ENCODE peak calls at places on chromosomes 3 and 15, in eight cellular contexts. One of them, this sample, is unnamed.

GRCh38 chr3:55330355-55330754 is 156.8 kb downstream of the WNT5A start:
- DNase-seq in iPS DF 6.9: no peak
- DNase-seq in upper lobe of left lung: no peak
- DNase-seq in upper lobe of right lung: no peak
- DNase-seq in uterus: peak; percentile 58
- DNase-seq in trophoblast cell: peak; percentile 90
- DNase-seq in AG04450: peak; percentile 85
- DNase-seq in heart right ventricle: no peak
- DNase-seq in this sample: no peak

GRCh38 chr15:81336568-81336967 is 12.6 kb upstream of the STARD5 start:
- DNase-seq in iPS DF 6.9: no peak
- DNase-seq in upper lobe of left lung: no peak
- DNase-seq in upper lobe of right lung: no peak
- DNase-seq in uterus: no peak
- DNase-seq in trophoblast cell: peak; percentile 76
- DNase-seq in AG04450: no peak
- DNase-seq in heart right ventricle: no peak
- DNase-seq in this sample: no peak

GRCh38 chr3:46699846-46700523 is 1.2 kb upstream of the TMIE start:
- DNase-seq in iPS DF 6.9: no peak
- DNase-seq in upper lobe of left lung: no peak
- DNase-seq in upper lobe of right lung: peak; percentile 82
- DNase-seq in uterus: no peak
- DNase-seq in trophoblast cell: peak; percentile 26
- DNase-seq in AG04450: no peak
- DNase-seq in heart right ventricle: peak; percentile 48
- DNase-seq in this sample: no peak

GRCh38 chr15:29398907-29399306 is 129.3 kb upstream of the NSMCE3 start:
- DNase-seq in iPS DF 6.9: no peak
- DNase-seq in upper lobe of left lung: no peak
- DNase-seq in upper lobe of right lung: no peak
- DNase-seq in uterus: no peak
- DNase-seq in trophoblast cell: no peak
- DNase-seq in AG04450: no peak
- DNase-seq in heart right ventricle: no peak
- DNase-seq in this sample: no peak

GRCh38 chr15:75661041-75661778 is 13.5 kb downstream of the SNX33 start:
- DNase-seq in iPS DF 6.9: no peak
- DNase-seq in upper lobe of left lung: peak; percentile 93
- DNase-seq in upper lobe of right lung: peak; percentile 94
- DNase-seq in uterus: peak; percentile 93
- DNase-seq in trophoblast cell: peak; percentile 77
- DNase-seq in AG04450: peak; percentile 81
- DNase-seq in heart right ventricle: peak; percentile 81
- DNase-seq in this sample: no peak

GRCh38 chr3:87349833-87350232 is 73.4 kb upstream of the POU1F1 start:
- DNase-seq in iPS DF 6.9: no peak
- DNase-seq in upper lobe of left lung: no peak
- DNase-seq in upper lobe of right lung: no peak
- DNase-seq in uterus: no peak
- DNase-seq in trophoblast cell: no peak
- DNase-seq in AG04450: no peak
- DNase-seq in heart right ventricle: no peak
- DNase-seq in this sample: no peak

GRCh38 chr3:190003730-190004129 is 117.0 kb downstream of the P3H2 start:
- DNase-seq in iPS DF 6.9: no peak
- DNase-seq in upper lobe of left lung: no peak
- DNase-seq in upper lobe of right lung: no peak
- DNase-seq in uterus: no peak
- DNase-seq in trophoblast cell: peak; percentile 38
- DNase-seq in AG04450: peak; percentile 13
- DNase-seq in heart right ventricle: no peak
- DNase-seq in this sample: no peak

GRCh38 chr3:151918253-151919029 is 45.0 kb downstream of the SUCNR1 start:
- DNase-seq in iPS DF 6.9: no peak
- DNase-seq in upper lobe of left lung: no peak
- DNase-seq in upper lobe of right lung: no peak
- DNase-seq in uterus: no peak
- DNase-seq in trophoblast cell: peak; percentile 73
- DNase-seq in AG04450: peak; percentile 29
- DNase-seq in heart right ventricle: no peak
- DNase-seq in this sample: no peak

GRCh38 chr3:193744822-193745684 is 152.0 kb downstream of the OPA1 start:
- DNase-seq in iPS DF 6.9: no peak
- DNase-seq in upper lobe of left lung: no peak
- DNase-seq in upper lobe of right lung: no peak
- DNase-seq in uterus: no peak
- DNase-seq in trophoblast cell: peak; percentile 90
- DNase-seq in AG04450: no peak
- DNase-seq in heart right ventricle: no peak
- DNase-seq in this sample: no peak

GRCh38 chr3:128629936-128630335 is 20.7 kb downstream of the RPN1 start:
- DNase-seq in iPS DF 6.9: no peak
- DNase-seq in upper lobe of left lung: no peak
- DNase-seq in upper lobe of right lung: no peak
- DNase-seq in uterus: no peak
- DNase-seq in trophoblast cell: no peak
- DNase-seq in AG04450: no peak
- DNase-seq in heart right ventricle: no peak
- DNase-seq in this sample: no peak

GRCh38 chr3:13879946-13880810 is at the start of gene WNT7A:
- DNase-seq in iPS DF 6.9: no peak
- DNase-seq in upper lobe of left lung: peak; percentile 90
- DNase-seq in upper lobe of right lung: peak; percentile 71
- DNase-seq in uterus: no peak
- DNase-seq in trophoblast cell: peak; percentile 77
- DNase-seq in AG04450: no peak
- DNase-seq in heart right ventricle: no peak
- DNase-seq in this sample: peak; percentile 23

GRCh38 chr3:70994644-70995043 is 588.9 kb downstream of the FOXP1 start:
- DNase-seq in iPS DF 6.9: no peak
- DNase-seq in upper lobe of left lung: no peak
- DNase-seq in upper lobe of right lung: no peak
- DNase-seq in uterus: no peak
- DNase-seq in trophoblast cell: no peak
- DNase-seq in AG04450: no peak
- DNase-seq in heart right ventricle: no peak
- DNase-seq in this sample: no peak

GRCh38 chr15:90872481-90873184 is 4.2 kb downstream of the FURIN start:
- DNase-seq in iPS DF 6.9: no peak
- DNase-seq in upper lobe of left lung: no peak
- DNase-seq in upper lobe of right lung: no peak
- DNase-seq in uterus: peak; percentile 26
- DNase-seq in trophoblast cell: peak; percentile 54
- DNase-seq in AG04450: peak; percentile 11
- DNase-seq in heart right ventricle: no peak
- DNase-seq in this sample: no peak

GRCh38 chr3:159273608-159274007 is 471.8 kb downstream of the MFSD1 start:
- DNase-seq in iPS DF 6.9: peak; percentile 22
- DNase-seq in upper lobe of left lung: no peak
- DNase-seq in upper lobe of right lung: no peak
- DNase-seq in uterus: no peak
- DNase-seq in trophoblast cell: peak; percentile 69
- DNase-seq in AG04450: no peak
- DNase-seq in heart right ventricle: peak; percentile 60
- DNase-seq in this sample: no peak

GRCh38 chr15:45147606-45148005 is 17.8 kb downstream of the DUOX1 start:
- DNase-seq in iPS DF 6.9: no peak
- DNase-seq in upper lobe of left lung: no peak
- DNase-seq in upper lobe of right lung: peak; percentile 53
- DNase-seq in uterus: no peak
- DNase-seq in trophoblast cell: no peak
- DNase-seq in AG04450: no peak
- DNase-seq in heart right ventricle: no peak
- DNase-seq in this sample: no peak

DNA sequence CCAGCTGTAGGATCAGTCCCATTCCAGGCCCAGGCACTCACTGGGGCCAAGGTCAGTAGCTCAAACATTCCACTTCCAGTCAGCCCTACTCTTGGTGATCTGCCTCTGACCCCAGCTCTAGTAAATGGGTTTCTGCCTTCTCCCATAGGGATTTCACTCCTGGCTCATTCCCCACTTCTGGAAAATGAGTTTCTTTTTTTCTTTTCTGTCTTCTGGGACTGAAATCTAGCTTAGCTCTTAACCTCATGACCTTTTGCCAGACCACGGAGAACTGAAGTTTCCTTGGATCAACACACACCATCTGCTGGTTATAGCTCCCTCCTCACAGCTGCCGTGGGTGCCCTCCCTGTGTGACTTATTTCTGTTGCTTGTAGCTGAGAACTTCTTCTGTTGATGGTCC is 21.3 kb downstream of the MME start:
- DNase-seq in iPS DF 6.9: no peak
- DNase-seq in upper lobe of left lung: no peak
- DNase-seq in upper lobe of right lung: no peak
- DNase-seq in uterus: no peak
- DNase-seq in trophoblast cell: no peak
- DNase-seq in AG04450: no peak
- DNase-seq in heart right ventricle: peak; percentile 32
- DNase-seq in this sample: no peak
- H3K9me3 ChIP-seq in iPS DF 6.9: no peaks in the 10 kb centered on the region
- H3K9me3 ChIP-seq in upper lobe of left lung: no peaks in the 10 kb centered on the region
- H3K9me3 ChIP-seq in upper lobe of right lung: no peaks in the 10 kb centered on the region
- H3K9me3 ChIP-seq in uterus: no peaks in the 10 kb centered on the region
- H3K9me3 ChIP-seq in trophoblast cell: no peaks in the 10 kb centered on the region
- H3K9me3 ChIP-seq in AG04450: peaks cover 4% of the 10 kb centered on the region
- H3K9me3 ChIP-seq in heart right ventricle: no peaks in the 10 kb centered on the region
- H3K9me3 ChIP-seq in this sample: no peaks in the 10 kb centered on the region

GRCh38 chr3:143478124-143478693 is 358.6 kb downstream of the CHST2 start:
- DNase-seq in iPS DF 6.9: no peak
- DNase-seq in upper lobe of left lung: no peak
- DNase-seq in upper lobe of right lung: no peak
- DNase-seq in uterus: no peak
- DNase-seq in trophoblast cell: no peak
- DNase-seq in AG04450: no peak
- DNase-seq in heart right ventricle: no peak
- DNase-seq in this sample: no peak
- H3K27ac ChIP-seq in iPS DF 6.9: no peak overlapping the region
- H3K27ac ChIP-seq in upper lobe of left lung: no peak overlapping the region
- H3K27ac ChIP-seq in upper lobe of right lung: no peak overlapping the region
- H3K27ac ChIP-seq in uterus: no peak overlapping the region
- H3K27ac ChIP-seq in trophoblast cell: no peak overlapping the region
- H3K27ac ChIP-seq in AG04450: no peak overlapping the region
- H3K27ac ChIP-seq in heart right ventricle: no peak overlapping the region
- H3K27ac ChIP-seq in this sample: no peak overlapping the region

GRCh38 chr15:25242166-25242879 is 196.5 kb downstream of the UBE3A start:
- DNase-seq in iPS DF 6.9: no peak
- DNase-seq in upper lobe of left lung: no peak
- DNase-seq in upper lobe of right lung: no peak
- DNase-seq in uterus: peak; percentile 5
- DNase-seq in trophoblast cell: no peak
- DNase-seq in AG04450: no peak
- DNase-seq in heart right ventricle: no peak
- DNase-seq in this sample: no peak

GRCh38 chr15:25240461-25241021 is 198.3 kb downstream of the UBE3A start:
- DNase-seq in iPS DF 6.9: no peak
- DNase-seq in upper lobe of left lung: no peak
- DNase-seq in upper lobe of right lung: peak; percentile 53
- DNase-seq in uterus: no peak
- DNase-seq in trophoblast cell: no peak
- DNase-seq in AG04450: no peak
- DNase-seq in heart right ventricle: no peak
- DNase-seq in this sample: no peak

GRCh38 chr15:25239471-25240345 is 199.1 kb downstream of the UBE3A start:
- DNase-seq in iPS DF 6.9: no peak
- DNase-seq in upper lobe of left lung: no peak
- DNase-seq in upper lobe of right lung: peak; percentile 42
- DNase-seq in uterus: no peak
- DNase-seq in trophoblast cell: no peak
- DNase-seq in AG04450: no peak
- DNase-seq in heart right ventricle: no peak
- DNase-seq in this sample: no peak

GRCh38 chr15:25242957-25243799 is 195.6 kb downstream of the UBE3A start:
- DNase-seq in iPS DF 6.9: no peak
- DNase-seq in upper lobe of left lung: no peak
- DNase-seq in upper lobe of right lung: peak; percentile 55
- DNase-seq in uterus: peak; percentile 5
- DNase-seq in trophoblast cell: no peak
- DNase-seq in AG04450: no peak
- DNase-seq in heart right ventricle: no peak
- DNase-seq in this sample: no peak

GRCh38 chr15:25241241-25241801 is 197.5 kb downstream of the UBE3A start:
- DNase-seq in iPS DF 6.9: no peak
- DNase-seq in upper lobe of left lung: no peak
- DNase-seq in upper lobe of right lung: no peak
- DNase-seq in uterus: peak; percentile 5
- DNase-seq in trophoblast cell: no peak
- DNase-seq in AG04450: no peak
- DNase-seq in heart right ventricle: no peak
- DNase-seq in this sample: no peak
- H3K9me3 ChIP-seq in iPS DF 6.9: peaks cover 11% of the 10 kb centered on the region
- H3K9me3 ChIP-seq in upper lobe of left lung: peaks cover 56% of the 10 kb centered on the region
- H3K9me3 ChIP-seq in upper lobe of right lung: no peaks in the 10 kb centered on the region
- H3K9me3 ChIP-seq in uterus: no peaks in the 10 kb centered on the region
- H3K9me3 ChIP-seq in trophoblast cell: peaks cover 92% of the 10 kb centered on the region
- H3K9me3 ChIP-seq in AG04450: peaks cover 99% of the 10 kb centered on the region
- H3K9me3 ChIP-seq in heart right ventricle: no peaks in the 10 kb centered on the region
- H3K9me3 ChIP-seq in this sample: no peaks in the 10 kb centered on the region

DNA sequence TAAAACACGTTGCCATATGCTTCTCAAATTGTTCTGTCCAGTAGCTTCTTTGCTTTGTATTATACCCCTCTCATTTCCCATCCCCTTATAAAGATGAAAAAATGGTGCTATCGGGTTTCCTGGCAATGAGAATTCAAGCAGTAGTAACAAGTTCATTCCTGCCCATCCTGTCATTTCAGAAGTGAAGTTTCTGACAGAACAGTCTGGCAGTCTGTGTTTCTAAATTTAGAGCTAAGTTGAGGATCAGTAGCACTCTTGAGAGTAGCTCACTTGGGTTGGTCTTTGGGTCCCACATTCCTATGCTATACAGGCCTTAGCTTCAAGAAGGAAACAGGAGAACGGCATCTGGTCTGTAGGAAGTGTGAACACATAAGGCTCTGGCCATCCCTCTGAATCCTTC is 134.6 kb downstream of the GHSR start:
- DNase-seq in iPS DF 6.9: no peak
- DNase-seq in upper lobe of left lung: no peak
- DNase-seq in upper lobe of right lung: no peak
- DNase-seq in uterus: no peak
- DNase-seq in trophoblast cell: no peak
- DNase-seq in AG04450: no peak
- DNase-seq in heart right ventricle: no peak
- DNase-seq in this sample: no peak
- H3K27ac ChIP-seq in iPS DF 6.9: no peak overlapping the region
- H3K27ac ChIP-seq in upper lobe of left lung: no peak overlapping the region
- H3K27ac ChIP-seq in upper lobe of right lung: no peak overlapping the region
- H3K27ac ChIP-seq in uterus: peak overlapping the region; percentile 82
- H3K27ac ChIP-seq in trophoblast cell: no peak overlapping the region
- H3K27ac ChIP-seq in AG04450: no peak overlapping the region
- H3K27ac ChIP-seq in heart right ventricle: peak overlapping the region; percentile 87
- H3K27ac ChIP-seq in this sample: no peak overlapping the region

This sample was measured in effector memory CD4-positive, alpha-beta T cell.